ENCODE peak calls at places on chromosomes 16 and 17, in four cellular contexts. I is GM10248, N is cardiac muscle cell, C is A549. K is an unnamed sample.

GRCh38 chr17:70820276-70820675 is 650.9 kb downstream of the KCNJ2 start:
- DNase-seq in I (no peak), C (no peak), N (no peak), K (no peak)

GRCh38 chr16:88534731-88535141 is 35.5 kb upstream of the ZC3H18 start:
- DNase-seq in I (peak; percentile 63), N (peak; percentile 43), C (peak; percentile 69), K (peak; percentile 65)

GRCh38 chr16:14232106-14232890 is 161.2 kb downstream of the MRTFB start:
- DNase-seq in I (no peak), N (no peak), C (no peak), K (peak; percentile 13)

GRCh38 chr17:72386619-72387237 is 265.9 kb downstream of the SOX9 start:
- DNase-seq in C (peak; percentile 59), N (no peak), I (no peak), K (peak; percentile 15)

GRCh38 chr16:29891525-29892457 is 7.6 kb downstream of the SEZ6L2 start:
- DNase-seq in N (peak; percentile 30), I (no peak), C (no peak), K (no peak)

GRCh38 chr17:44775136-44775837 is 16.5 kb downstream of the ADAM11 start:
- DNase-seq in N (peak; percentile 98), C (peak; percentile 99), I (peak; percentile 99), K (peak; percentile 100)

GRCh38 chr17:45333702-45334092 is 16.9 kb upstream of the MAP3K14 start:
- DNase-seq in C (no peak), N (no peak), I (no peak), K (no peak)

GRCh38 chr17:27807567-27808470 is 7.5 kb upstream of the NOS2 start:
- DNase-seq in C (no peak), N (no peak), I (peak; percentile 78), K (no peak)

GRCh38 chr17:82527893-82528292 is 8.4 kb downstream of the FOXK2 start:
- DNase-seq in N (no peak), I (no peak), C (no peak), K (no peak)

GRCh38 chr17:34361478-34362061 is 1.5 kb downstream of the CCL1 start:
- DNase-seq in I (peak; percentile 84), N (peak; percentile 95), C (peak; percentile 91), K (peak; percentile 89)

GRCh38 chr16:87956771-87957279 is 5.6 kb downstream of the BANP start:
- DNase-seq in I (peak; percentile 60), N (peak; percentile 72), C (peak; percentile 57), K (no peak)

GRCh38 chr16:48356633-48357376 is 28.4 kb downstream of the SIAH1 start:
- DNase-seq in C (no peak), I (no peak), N (no peak), K (no peak)

GRCh38 chr16:59188029-59188428 is 453.9 kb upstream of the GOT2 start:
- DNase-seq in I (no peak), N (no peak), C (no peak), K (no peak)

GRCh38 chr17:65442250-65442649 is 119.2 kb downstream of the AXIN2 start:
- DNase-seq in I (no peak), N (no peak), C (no peak), K (no peak)

GRCh38 chr17:51036084-51036483 is 84.6 kb downstream of the SPAG9 start:
- DNase-seq in C (no peak), N (no peak), I (no peak), K (no peak)

GRCh38 chr16:85751665-85752501 is 987 bp upstream of the C16orf74 start:
- DNase-seq in N (no peak), C (no peak), I (no peak), K (no peak)

GRCh38 chr17:37220609-37220953 is 155.2 kb upstream of the C17orf78 start:
- DNase-seq in N (peak; percentile 52), I (no peak), C (peak; percentile 38), K (peak; percentile 34)

GRCh38 chr16:57721356-57721755 is 14.2 kb upstream of the KATNB1 start:
- DNase-seq in I (no peak), C (no peak), N (no peak), K (no peak)

GRCh38 chr16:81815429-81815766 is 36.3 kb downstream of the PLCG2 start:
- DNase-seq in C (no peak), I (no peak), N (no peak), K (no peak)
- TF ChIP-seq CTCF in C (no peak), I (no peak), N (no peak), K (no peak)

DNA sequence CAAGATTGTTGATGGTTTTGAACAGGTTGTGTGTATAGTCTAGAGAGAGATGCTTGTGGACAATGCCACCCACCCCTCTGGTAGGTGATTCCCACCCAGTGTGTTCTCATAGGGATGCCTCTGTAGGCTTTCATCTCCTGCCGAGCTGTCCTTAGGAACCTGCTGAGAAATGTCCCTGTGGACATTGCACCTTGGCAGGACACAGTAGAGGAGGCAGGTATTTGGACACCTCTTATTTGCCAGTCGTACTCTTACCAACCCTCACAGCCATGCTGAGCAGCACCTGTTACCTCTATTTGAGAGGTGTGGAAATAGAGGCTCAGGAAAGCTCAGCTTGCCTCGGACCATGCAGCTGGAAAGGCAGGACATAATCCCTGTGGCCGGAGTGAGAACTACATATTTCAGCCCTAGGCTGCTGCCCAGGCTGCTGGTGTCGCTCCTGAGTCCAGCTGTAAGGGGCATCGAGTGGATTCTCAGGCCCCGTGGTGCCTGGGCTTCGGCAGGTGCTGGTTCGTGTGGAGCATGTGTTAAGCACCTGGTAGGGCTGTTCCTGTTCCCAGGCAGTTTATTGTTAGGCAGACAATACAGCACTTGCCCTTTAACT is 33.3 kb downstream of the EPN2 start:
- DNase-seq in N (no peak), I (no peak), C (no peak), K (no peak)
- TF ChIP-seq CTCF in N (no peak), I (no peak), C (no peak), K (no peak)

DNA sequence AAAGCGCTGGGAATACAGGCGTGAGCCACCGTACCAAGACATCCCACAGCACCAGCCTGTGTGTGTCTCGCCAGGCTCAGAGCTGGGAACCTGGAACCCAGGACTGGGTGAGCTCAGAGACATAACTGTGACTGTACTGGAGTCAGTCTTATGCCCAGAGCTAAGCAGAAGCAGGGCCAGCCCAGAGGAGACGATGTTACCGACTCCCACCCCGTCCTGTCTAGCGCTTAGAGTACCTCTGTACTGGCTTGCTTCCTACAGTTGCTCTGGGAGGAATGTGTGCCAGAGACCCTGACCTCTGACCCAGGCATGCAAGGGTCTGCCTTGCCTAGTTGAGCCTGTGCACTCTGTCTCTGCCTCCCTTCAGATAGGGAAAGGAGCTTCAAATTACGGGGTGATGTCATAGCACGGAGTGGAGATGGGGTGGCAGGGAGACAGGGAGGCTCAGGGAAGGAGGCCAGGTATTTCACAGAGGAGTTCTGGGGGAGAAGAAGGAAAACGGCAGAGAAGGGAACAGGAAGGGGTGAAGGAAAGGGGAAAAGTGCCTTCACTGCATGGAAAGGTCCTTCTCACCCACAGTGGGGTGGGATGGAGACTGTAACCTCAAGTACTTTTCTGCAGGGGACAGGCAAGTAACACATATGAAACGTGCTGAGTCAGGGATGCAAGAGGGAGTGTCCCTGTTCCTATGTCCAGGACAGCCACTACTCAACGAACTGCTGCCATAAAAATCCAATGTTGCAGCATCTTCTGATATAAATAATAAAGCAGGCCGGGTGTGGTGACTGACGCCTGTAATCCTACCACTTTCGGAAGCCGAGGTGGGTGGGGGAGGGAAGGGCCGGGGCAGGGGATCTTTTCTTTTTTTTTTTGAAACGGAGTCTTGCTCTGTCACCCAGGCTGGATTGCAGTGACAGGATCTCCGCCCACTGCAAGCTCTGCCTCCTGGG is 5.8 kb upstream of the ARMC5 start:
- DNase-seq in C (peak; percentile 70), I (no peak), N (peak; percentile 65), K (peak; percentile 70)
- TF ChIP-seq CTCF in C (no peak), I (no peak), N (no peak), K (no peak)

DNA sequence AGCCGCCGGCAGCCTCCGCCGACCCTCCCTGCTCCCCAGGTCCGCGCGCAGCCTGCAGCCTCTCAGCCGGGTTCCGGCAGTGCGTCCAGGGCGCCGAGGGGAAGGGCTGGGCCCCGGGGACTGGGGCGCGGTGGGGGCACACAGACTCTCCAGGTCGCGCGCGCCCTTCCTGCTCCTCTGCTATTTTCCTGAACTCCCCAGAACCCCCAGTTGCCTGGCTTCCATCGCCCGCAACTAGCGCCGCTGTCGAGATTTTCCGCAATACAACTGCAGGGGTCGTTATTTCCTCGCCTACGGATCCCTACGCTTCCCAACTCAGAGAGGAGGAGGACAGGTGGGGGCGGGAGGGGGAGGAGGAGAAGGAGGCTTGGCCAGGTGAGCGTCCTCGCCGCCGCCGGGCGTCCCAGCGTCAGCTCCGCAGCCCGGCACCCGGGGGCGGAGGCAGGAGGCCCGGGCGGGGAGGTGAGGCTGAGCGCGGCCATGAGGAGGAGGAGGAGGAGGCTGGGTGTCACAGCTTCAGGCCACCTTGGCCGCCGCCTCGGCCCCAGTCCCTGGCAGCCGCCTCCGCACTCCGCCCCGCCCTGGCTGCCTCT is at the start of gene CA10:
- DNase-seq in C (no peak), N (no peak), I (peak; percentile 15), K (peak; percentile 47)
- TF ChIP-seq CTCF in C (no peak), N (no peak), I (no peak), K (no peak)

GRCh38 chr17:6574689-6575595 is 18.6 kb upstream of the PITPNM3 start:
- DNase-seq in I (peak; percentile 82), N (peak; percentile 76), C (no peak), K (peak; percentile 40)
- TF ChIP-seq CTCF in I (peak; percentile 9), N (peak; percentile 16), C (no peak), K (no peak)

GRCh38 chr16:66714062-66714461 is 17.5 kb upstream of the CMTM4 start:
- DNase-seq in N (no peak), I (no peak), C (no peak), K (no peak)

GRCh38 chr16:66719246-66719645 is 22.7 kb upstream of the CMTM4 start:
- DNase-seq in I (no peak), C (no peak), N (no peak), K (no peak)

GRCh38 chr16:66717776-66718175 is 21.2 kb upstream of the CMTM4 start:
- DNase-seq in I (no peak), N (no peak), C (no peak), K (no peak)

GRCh38 chr16:66714659-66715307 is 18.2 kb upstream of the CMTM4 start:
- DNase-seq in I (no peak), N (no peak), C (no peak), K (no peak)

DNA sequence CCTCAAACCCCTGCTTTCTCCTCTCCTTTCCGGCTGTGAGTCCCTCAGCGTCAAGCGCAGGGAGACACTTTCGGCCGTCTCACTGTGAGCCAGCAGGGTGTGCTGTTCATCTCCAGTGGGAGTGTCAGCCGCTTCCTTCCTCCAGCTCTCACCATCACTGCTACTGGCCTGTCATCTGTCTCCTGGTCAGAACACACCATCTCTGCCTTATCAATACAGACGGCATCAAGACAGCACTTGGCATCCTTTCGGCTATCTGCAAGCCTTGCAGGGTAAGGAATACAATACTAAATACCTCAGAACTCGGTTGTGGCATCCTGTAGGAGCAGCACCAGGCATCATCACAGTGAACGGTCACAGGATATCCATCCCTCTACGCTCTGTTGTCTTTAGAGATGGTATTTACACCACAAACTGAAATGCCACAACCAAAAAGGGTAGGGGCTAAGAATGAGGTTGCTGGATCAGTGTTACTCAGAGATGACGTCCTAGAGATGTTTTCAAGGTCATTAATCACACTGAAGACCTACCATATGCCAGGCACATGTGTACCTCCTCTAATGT is 20.7 kb upstream of the CMTM4 start:
- DNase-seq in N (peak; percentile 67), C (peak; percentile 51), I (no peak), K (peak; percentile 42)
- TF ChIP-seq CTCF in N (peak; percentile 81), C (peak; percentile 27), I (peak; percentile 26), K (peak; percentile 42)

K was measured in nephron progenitor cell.